ENCODE peak calls at places on chromosomes 4 and X, in nine cellular contexts. One of them, this sample, is unnamed.

GRCh38 chr4:121192500-121192899 is 28.4 kb upstream of the TNIP3 start:
- DNase-seq in small intestine: peak; percentile 34
- DNase-seq in Karpas-422: peak; percentile 79
- DNase-seq in psoas muscle: no peak
- DNase-seq in GM23248: peak; percentile 73
- DNase-seq in endodermal cell: peak; percentile 54
- DNase-seq in effector memory CD4-positive, alpha-beta T cell: no peak
- DNase-seq in Caco-2: peak; percentile 31
- DNase-seq in suprapubic skin: no peak
- DNase-seq in this sample: peak; percentile 79

GRCh38 chrX:103839404-103839803 is 7.3 kb upstream of the RAB9B start:
- DNase-seq in small intestine: no peak
- DNase-seq in Karpas-422: no peak
- DNase-seq in psoas muscle: no peak
- DNase-seq in GM23248: peak; percentile 10
- DNase-seq in endodermal cell: no peak
- DNase-seq in effector memory CD4-positive, alpha-beta T cell: no peak
- DNase-seq in Caco-2: no peak
- DNase-seq in suprapubic skin: no peak
- DNase-seq in this sample: no peak

GRCh38 chr4:189092596-189092995 is 848.1 kb upstream of the FRG1 start:
- DNase-seq in small intestine: peak; percentile 68
- DNase-seq in Karpas-422: peak; percentile 58
- DNase-seq in psoas muscle: no peak
- DNase-seq in GM23248: peak; percentile 4
- DNase-seq in endodermal cell: no peak
- DNase-seq in effector memory CD4-positive, alpha-beta T cell: no peak
- DNase-seq in Caco-2: no peak
- DNase-seq in suprapubic skin: no peak
- DNase-seq in this sample: peak; percentile 29

GRCh38 chrX:15877380-15877779 is 22.8 kb upstream of the AP1S2 start:
- DNase-seq in small intestine: no peak
- DNase-seq in Karpas-422: no peak
- DNase-seq in psoas muscle: peak; percentile 20
- DNase-seq in GM23248: peak; percentile 60
- DNase-seq in endodermal cell: no peak
- DNase-seq in effector memory CD4-positive, alpha-beta T cell: no peak
- DNase-seq in Caco-2: no peak
- DNase-seq in suprapubic skin: no peak
- DNase-seq in this sample: peak; percentile 5

GRCh38 chrX:39000802-39001201 is 199.5 kb downstream of the MID1IP1 start:
- DNase-seq in small intestine: peak; percentile 66
- DNase-seq in Karpas-422: no peak
- DNase-seq in psoas muscle: no peak
- DNase-seq in GM23248: no peak
- DNase-seq in endodermal cell: no peak
- DNase-seq in effector memory CD4-positive, alpha-beta T cell: no peak
- DNase-seq in Caco-2: no peak
- DNase-seq in suprapubic skin: no peak
- DNase-seq in this sample: peak; percentile 9

GRCh38 chrX:24341795-24342194 is 18.6 kb upstream of the SUPT20HL1 start:
- DNase-seq in small intestine: no peak
- DNase-seq in Karpas-422: no peak
- DNase-seq in psoas muscle: no peak
- DNase-seq in GM23248: peak; percentile 85
- DNase-seq in endodermal cell: no peak
- DNase-seq in effector memory CD4-positive, alpha-beta T cell: no peak
- DNase-seq in Caco-2: no peak
- DNase-seq in suprapubic skin: no peak
- DNase-seq in this sample: peak; percentile 29

GRCh38 chr4:54226399-54227260 is 2.5 kb upstream of the PDGFRA start:
- DNase-seq in small intestine: no peak
- DNase-seq in Karpas-422: no peak
- DNase-seq in psoas muscle: peak; percentile 69
- DNase-seq in GM23248: peak; percentile 83
- DNase-seq in endodermal cell: peak; percentile 85
- DNase-seq in effector memory CD4-positive, alpha-beta T cell: no peak
- DNase-seq in Caco-2: peak; percentile 81
- DNase-seq in suprapubic skin: peak; percentile 80
- DNase-seq in this sample: peak; percentile 91

GRCh38 chr4:141587897-141588296 is 48.5 kb upstream of the IL15 start:
- DNase-seq in small intestine: no peak
- DNase-seq in Karpas-422: no peak
- DNase-seq in psoas muscle: no peak
- DNase-seq in GM23248: peak; percentile 9
- DNase-seq in endodermal cell: no peak
- DNase-seq in effector memory CD4-positive, alpha-beta T cell: no peak
- DNase-seq in Caco-2: no peak
- DNase-seq in suprapubic skin: no peak
- DNase-seq in this sample: no peak

GRCh38 chr4:56787380-56787779 is 34.1 kb downstream of the SPINK2 start:
- DNase-seq in small intestine: peak; percentile 67
- DNase-seq in Karpas-422: no peak
- DNase-seq in psoas muscle: no peak
- DNase-seq in GM23248: no peak
- DNase-seq in endodermal cell: peak; percentile 65
- DNase-seq in effector memory CD4-positive, alpha-beta T cell: no peak
- DNase-seq in Caco-2: peak; percentile 25
- DNase-seq in suprapubic skin: no peak
- DNase-seq in this sample: no peak

GRCh38 chr4:7973545-7973981 is 33.9 kb upstream of the AFAP1 start:
- DNase-seq in small intestine: no peak
- DNase-seq in Karpas-422: no peak
- DNase-seq in psoas muscle: no peak
- DNase-seq in GM23248: peak; percentile 86
- DNase-seq in endodermal cell: no peak
- DNase-seq in effector memory CD4-positive, alpha-beta T cell: no peak
- DNase-seq in Caco-2: no peak
- DNase-seq in suprapubic skin: no peak
- DNase-seq in this sample: peak; percentile 43

GRCh38 chr4:184348311-184349233 is 125.8 kb downstream of the IRF2 start:
- DNase-seq in small intestine: peak; percentile 100
- DNase-seq in Karpas-422: no peak
- DNase-seq in psoas muscle: no peak
- DNase-seq in GM23248: no peak
- DNase-seq in endodermal cell: peak; percentile 55
- DNase-seq in effector memory CD4-positive, alpha-beta T cell: no peak
- DNase-seq in Caco-2: peak; percentile 86
- DNase-seq in suprapubic skin: no peak
- DNase-seq in this sample: peak; percentile 42

GRCh38 chrX:107168259-107168658 is 38.0 kb downstream of the NUP62CL start:
- DNase-seq in small intestine: no peak
- DNase-seq in Karpas-422: no peak
- DNase-seq in psoas muscle: no peak
- DNase-seq in GM23248: no peak
- DNase-seq in endodermal cell: no peak
- DNase-seq in effector memory CD4-positive, alpha-beta T cell: no peak
- DNase-seq in Caco-2: no peak
- DNase-seq in suprapubic skin: no peak
- DNase-seq in this sample: no peak

GRCh38 chr4:84887824-84888223 is 78.7 kb downstream of the WDFY3 start:
- DNase-seq in small intestine: no peak
- DNase-seq in Karpas-422: no peak
- DNase-seq in psoas muscle: no peak
- DNase-seq in GM23248: peak; percentile 79
- DNase-seq in endodermal cell: no peak
- DNase-seq in effector memory CD4-positive, alpha-beta T cell: no peak
- DNase-seq in Caco-2: no peak
- DNase-seq in suprapubic skin: no peak
- DNase-seq in this sample: peak; percentile 17

GRCh38 chrX:123860506-123860840 is 620 bp downstream of the XIAP start:
- DNase-seq in small intestine: peak; percentile 76
- DNase-seq in Karpas-422: peak; percentile 73
- DNase-seq in psoas muscle: no peak
- DNase-seq in GM23248: no peak
- DNase-seq in endodermal cell: no peak
- DNase-seq in effector memory CD4-positive, alpha-beta T cell: peak; percentile 25
- DNase-seq in Caco-2: no peak
- DNase-seq in suprapubic skin: no peak
- DNase-seq in this sample: no peak

GRCh38 chr4:124737619-124738018 is 25.1 kb upstream of the ANKRD50 start:
- DNase-seq in small intestine: no peak
- DNase-seq in Karpas-422: no peak
- DNase-seq in psoas muscle: no peak
- DNase-seq in GM23248: peak; percentile 9
- DNase-seq in endodermal cell: no peak
- DNase-seq in effector memory CD4-positive, alpha-beta T cell: no peak
- DNase-seq in Caco-2: no peak
- DNase-seq in suprapubic skin: no peak
- DNase-seq in this sample: no peak

GRCh38 chr4:174437756-174438155 is 84.5 kb downstream of the HPGD start:
- DNase-seq in small intestine: no peak
- DNase-seq in Karpas-422: no peak
- DNase-seq in psoas muscle: no peak
- DNase-seq in GM23248: peak; percentile 17
- DNase-seq in endodermal cell: no peak
- DNase-seq in effector memory CD4-positive, alpha-beta T cell: no peak
- DNase-seq in Caco-2: no peak
- DNase-seq in suprapubic skin: no peak
- DNase-seq in this sample: peak; percentile 41

GRCh38 chrX:7351946-7352345 is 204.0 kb upstream of the PUDP start:
- DNase-seq in small intestine: no peak
- DNase-seq in Karpas-422: no peak
- DNase-seq in psoas muscle: no peak
- DNase-seq in GM23248: peak; percentile 27
- DNase-seq in endodermal cell: no peak
- DNase-seq in effector memory CD4-positive, alpha-beta T cell: no peak
- DNase-seq in Caco-2: no peak
- DNase-seq in suprapubic skin: no peak
- DNase-seq in this sample: peak; percentile 15

DNA sequence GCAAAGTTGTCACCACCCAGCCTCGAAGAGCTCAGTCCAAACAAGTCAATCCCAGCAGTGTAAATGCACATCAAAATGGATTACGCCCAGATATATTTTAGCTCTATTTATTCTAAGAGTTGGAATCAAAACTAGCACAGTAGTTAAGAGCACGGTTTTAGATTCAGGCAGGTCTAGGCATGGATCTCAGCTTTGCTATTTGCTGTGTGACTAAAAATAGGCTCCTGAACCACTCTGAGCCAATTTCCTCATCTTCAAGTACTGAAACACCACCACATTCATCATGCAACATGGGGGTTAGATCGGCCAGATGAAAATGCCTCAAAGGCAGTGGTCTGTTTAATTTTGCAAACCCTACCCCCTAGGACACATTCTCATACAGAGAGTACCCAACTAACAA is 55.9 kb upstream of the FGFBP2 start:
- DNase-seq in small intestine: no peak
- DNase-seq in Karpas-422: no peak
- DNase-seq in psoas muscle: no peak
- DNase-seq in GM23248: no peak
- DNase-seq in endodermal cell: no peak
- DNase-seq in effector memory CD4-positive, alpha-beta T cell: no peak
- DNase-seq in Caco-2: no peak
- DNase-seq in suprapubic skin: no peak
- DNase-seq in this sample: no peak
- H3K36me3 ChIP-seq in small intestine: no peaks in the 10 kb centered on the region
- H3K36me3 ChIP-seq in Karpas-422: no peaks in the 10 kb centered on the region
- H3K36me3 ChIP-seq in psoas muscle: no peaks in the 10 kb centered on the region
- H3K36me3 ChIP-seq in GM23248: no peaks in the 10 kb centered on the region
- H3K36me3 ChIP-seq in endodermal cell: no peaks in the 10 kb centered on the region
- H3K36me3 ChIP-seq in effector memory CD4-positive, alpha-beta T cell: no peaks in the 10 kb centered on the region
- H3K36me3 ChIP-seq in Caco-2: no peaks in the 10 kb centered on the region
- H3K36me3 ChIP-seq in suprapubic skin: no peaks in the 10 kb centered on the region
- H3K36me3 ChIP-seq in this sample: no peaks in the 10 kb centered on the region

DNA sequence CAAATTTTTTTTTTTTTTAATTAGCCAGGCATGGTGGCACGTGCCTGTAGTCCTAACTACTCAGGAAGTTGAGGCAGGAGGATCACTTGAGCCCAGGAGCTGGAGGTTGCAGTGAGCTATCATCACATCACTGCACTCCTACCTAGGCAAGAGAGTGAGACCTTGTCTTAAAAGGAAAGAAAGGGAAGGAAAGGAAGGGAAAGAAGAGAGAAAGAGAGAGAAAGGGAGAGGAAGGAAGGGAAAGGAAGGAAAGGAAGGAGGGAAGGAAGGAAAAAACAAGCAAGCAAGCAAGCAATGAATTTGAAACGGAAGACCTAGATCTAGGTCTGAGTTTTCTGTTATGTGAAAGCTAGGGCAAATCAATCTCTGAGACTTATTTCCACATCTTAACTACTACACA is 4.7 kb downstream of the HAUS3 start:
- DNase-seq in small intestine: no peak
- DNase-seq in Karpas-422: no peak
- DNase-seq in psoas muscle: no peak
- DNase-seq in GM23248: no peak
- DNase-seq in endodermal cell: no peak
- DNase-seq in effector memory CD4-positive, alpha-beta T cell: no peak
- DNase-seq in Caco-2: no peak
- DNase-seq in suprapubic skin: no peak
- DNase-seq in this sample: no peak
- H3K36me3 ChIP-seq in small intestine: no peaks in the 10 kb centered on the region
- H3K36me3 ChIP-seq in Karpas-422: peaks cover 48% of the 10 kb centered on the region
- H3K36me3 ChIP-seq in psoas muscle: no peaks in the 10 kb centered on the region
- H3K36me3 ChIP-seq in GM23248: peaks cover 13% of the 10 kb centered on the region
- H3K36me3 ChIP-seq in endodermal cell: peaks cover 55% of the 10 kb centered on the region
- H3K36me3 ChIP-seq in effector memory CD4-positive, alpha-beta T cell: peaks cover 25% of the 10 kb centered on the region
- H3K36me3 ChIP-seq in Caco-2: peaks cover 1% of the 10 kb centered on the region
- H3K36me3 ChIP-seq in suprapubic skin: peaks cover 21% of the 10 kb centered on the region
- H3K36me3 ChIP-seq in this sample: peaks cover 34% of the 10 kb centered on the region

GRCh38 chr4:71029504-71029903 is 36.1 kb downstream of the DCK start:
- DNase-seq in small intestine: no peak
- DNase-seq in Karpas-422: no peak
- DNase-seq in psoas muscle: no peak
- DNase-seq in GM23248: peak; percentile 33
- DNase-seq in endodermal cell: no peak
- DNase-seq in effector memory CD4-positive, alpha-beta T cell: no peak
- DNase-seq in Caco-2: no peak
- DNase-seq in suprapubic skin: no peak
- DNase-seq in this sample: no peak
- H3K36me3 ChIP-seq in small intestine: peaks cover 4% of the 10 kb centered on the region
- H3K36me3 ChIP-seq in Karpas-422: peaks cover 72% of the 10 kb centered on the region
- H3K36me3 ChIP-seq in psoas muscle: no peaks in the 10 kb centered on the region
- H3K36me3 ChIP-seq in GM23248: peaks cover 7% of the 10 kb centered on the region
- H3K36me3 ChIP-seq in endodermal cell: peaks cover 42% of the 10 kb centered on the region
- H3K36me3 ChIP-seq in effector memory CD4-positive, alpha-beta T cell: peaks cover 38% of the 10 kb centered on the region
- H3K36me3 ChIP-seq in Caco-2: no peaks in the 10 kb centered on the region
- H3K36me3 ChIP-seq in suprapubic skin: peaks cover 41% of the 10 kb centered on the region
- H3K36me3 ChIP-seq in this sample: no peaks in the 10 kb centered on the region

DNA sequence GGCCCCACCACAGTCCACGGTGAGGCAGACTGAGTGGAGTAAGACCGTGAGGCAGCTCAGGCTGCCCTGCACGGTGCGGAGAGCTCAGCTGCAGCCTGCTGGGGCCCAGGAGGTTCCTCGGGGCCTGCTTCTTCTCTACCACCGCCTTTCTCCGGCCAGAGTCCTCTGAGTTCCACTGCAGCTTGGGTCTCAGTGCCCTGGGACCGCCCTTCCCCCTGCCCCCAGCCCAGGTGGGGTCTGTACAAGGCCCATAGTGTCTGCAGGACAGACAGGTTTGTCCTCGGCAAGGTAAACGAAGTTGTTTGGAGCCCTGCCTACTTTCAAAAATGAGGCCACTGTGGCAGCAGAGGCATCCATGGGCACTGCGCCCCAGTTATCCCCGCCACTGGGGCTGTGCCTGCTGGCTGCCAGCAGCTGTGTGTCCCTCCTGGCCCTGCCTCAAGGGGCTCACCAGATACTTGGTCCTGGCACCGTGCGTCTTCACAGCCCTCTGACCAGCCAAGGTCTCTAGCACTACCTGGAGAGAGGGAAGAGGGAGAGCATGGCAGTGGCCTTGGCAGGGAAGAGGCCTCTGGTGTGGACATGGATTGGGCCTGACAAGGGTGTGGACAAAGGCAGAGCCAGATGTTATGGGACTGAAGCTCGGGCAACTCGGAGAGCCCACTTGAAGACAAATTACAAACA is 4.0 kb downstream of the IRAK1 start:
- DNase-seq in small intestine: no peak
- DNase-seq in Karpas-422: no peak
- DNase-seq in psoas muscle: no peak
- DNase-seq in GM23248: no peak
- DNase-seq in endodermal cell: no peak
- DNase-seq in effector memory CD4-positive, alpha-beta T cell: no peak
- DNase-seq in Caco-2: no peak
- DNase-seq in suprapubic skin: no peak
- DNase-seq in this sample: no peak
- H3K36me3 ChIP-seq in small intestine: peaks cover 4% of the 10 kb centered on the region
- H3K36me3 ChIP-seq in Karpas-422: peaks cover 3% of the 10 kb centered on the region
- H3K36me3 ChIP-seq in psoas muscle: no peaks in the 10 kb centered on the region
- H3K36me3 ChIP-seq in GM23248: no peaks in the 10 kb centered on the region
- H3K36me3 ChIP-seq in endodermal cell: no peaks in the 10 kb centered on the region
- H3K36me3 ChIP-seq in effector memory CD4-positive, alpha-beta T cell: peaks cover 20% of the 10 kb centered on the region
- H3K36me3 ChIP-seq in Caco-2: no peaks in the 10 kb centered on the region
- H3K36me3 ChIP-seq in suprapubic skin: peaks cover 31% of the 10 kb centered on the region
- H3K36me3 ChIP-seq in this sample: peaks cover 36% of the 10 kb centered on the region